ENCODE peak calls at places on chromosomes 11 and 22, in seven cellular contexts. H is progenitor cell of endocrine pancreas, R is esophagus squamous epithelium, P is colonic mucosa, O is Calu3, E is cardiac fibroblast, C is A673. Z is an unnamed sample.

GRCh38 chr11:94876645-94877445 is 96.5 kb downstream of the CWC15 start:
- DNase-seq in H (no peak), R (no peak), P (peak), O (peak), E (peak), C (peak), Z (no peak)

GRCh38 chr11:90997241-90997640 is 774.4 kb upstream of the CHORDC1 start:
- DNase-seq in H (no peak), R (no peak), P (no peak), O (no peak), E (no peak), C (peak), Z (no peak)

GRCh38 chr22:19871023-19871844 is 16.6 kb upstream of the GNB1L start:
- DNase-seq in H (no peak), R (no peak), P (peak), O (no peak), E (no peak), C (no peak), Z (no peak)

GRCh38 chr11:12841946-12842630 is 167.0 kb upstream of the RASSF10 start:
- DNase-seq in H (no peak), R (no peak), P (no peak), O (peak), E (peak), C (peak), Z (no peak)

GRCh38 chr22:16969508-16970327 is 38.3 kb downstream of the GAB4 start:
- DNase-seq in H (no peak), R (no peak), P (no peak), O (no peak), E (no peak), C (no peak), Z (no peak)

GRCh38 chr22:38435960-38436359 is 19.0 kb downstream of the KCNJ4 start:
- DNase-seq in H (no peak), R (no peak), P (no peak), O (no peak), E (no peak), C (no peak), Z (no peak)

GRCh38 chr11:75422248-75423231 is 10.5 kb downstream of the KLHL35 start:
- DNase-seq in H (peak), R (no peak), P (peak), O (peak), E (no peak), C (no peak), Z (no peak)

GRCh38 chr11:119107538-119108150 is 500 bp downstream of the C2CD2L start:
- DNase-seq in H (no peak), R (no peak), P (peak), O (no peak), E (no peak), C (peak), Z (no peak)

GRCh38 chr11:67277231-67277961 is 11.1 kb downstream of the GRK2 start:
- DNase-seq in H (no peak), R (peak), P (peak), O (no peak), E (peak), C (peak), Z (peak)

GRCh38 chr11:18379201-18379600 is 15.2 kb upstream of the LDHA start:
- DNase-seq in H (no peak), R (no peak), P (no peak), O (no peak), E (no peak), C (no peak), Z (no peak)

GRCh38 chr11:103499710-103500340 is 390.6 kb downstream of the DYNC2H1 start:
- DNase-seq in H (no peak), R (no peak), P (no peak), O (no peak), E (peak), C (no peak), Z (no peak)

GRCh38 chr22:11628651-11629511 is 3899.1 kb upstream of the OR11H1 start:
- DNase-seq in H (no peak), R (no peak), P (no peak), O (no peak), E (no peak), C (no peak), Z (no peak)

GRCh38 chr22:46436595-46437163 is 100.7 kb downstream of the CELSR1 start:
- DNase-seq in H (no peak), R (no peak), P (no peak), O (no peak), E (peak), C (no peak), Z (no peak)

GRCh38 chr11:134469627-134470026 is 57.6 kb upstream of the B3GAT1 start:
- DNase-seq in H (no peak), R (no peak), P (no peak), O (no peak), E (peak), C (peak), Z (no peak)

GRCh38 chr11:135008001-135008405 is 596.0 kb upstream of the B3GAT1 start:
- DNase-seq in H (no peak), R (no peak), P (no peak), O (no peak), E (no peak), C (no peak), Z (no peak)

GRCh38 chr11:94647926-94648325 is 80.8 kb downstream of the PIWIL4 start:
- DNase-seq in H (no peak), R (no peak), P (no peak), O (no peak), E (no peak), C (no peak), Z (no peak)

GRCh38 chr11:534592-535518 is 521 bp downstream of the HRAS start:
- DNase-seq in H (no peak), R (no peak), P (no peak), O (peak), E (peak), C (no peak), Z (peak)

GRCh38 chr22:30208631-30209603 is 37.6 kb downstream of the LIF start:
- DNase-seq in H (no peak), R (no peak), P (peak), O (peak), E (peak), C (no peak), Z (no peak)

GRCh38 chr11:8744423-8744822 is 61.8 kb downstream of the RPL27A start:
- DNase-seq in H (no peak), R (no peak), P (no peak), O (no peak), E (no peak), C (no peak), Z (no peak)

GRCh38 chr11:123063396-123064267 is 1.7 kb upstream of the HSPA8 start:
- DNase-seq in H (no peak), R (no peak), P (peak), O (peak), E (peak), C (peak), Z (no peak)

GRCh38 chr11:118224512-118225180 is at the start of gene JAML:
- DNase-seq in H (no peak), R (no peak), P (no peak), O (no peak), E (no peak), C (no peak), Z (peak)

GRCh38 chr22:42887523-42888507 is 30.7 kb upstream of the ARFGAP3 start:
- DNase-seq in H (no peak), R (no peak), P (peak), O (peak), E (no peak), C (no peak), Z (no peak)

GRCh38 chr11:132064987-132065620 is 694.7 kb downstream of the NTM start:
- DNase-seq in H (no peak), R (no peak), P (no peak), O (no peak), E (peak), C (no peak), Z (no peak)

GRCh38 chr11:70141490-70142014 is 61.5 kb upstream of the FADD start:
- DNase-seq in H (no peak), R (no peak), P (no peak), O (no peak), E (no peak), C (peak), Z (no peak)

GRCh38 chr11:13329670-13330401 is 52.2 kb downstream of the BMAL1 start:
- DNase-seq in H (no peak), R (no peak), P (no peak), O (no peak), E (no peak), C (no peak), Z (no peak)

DNA sequence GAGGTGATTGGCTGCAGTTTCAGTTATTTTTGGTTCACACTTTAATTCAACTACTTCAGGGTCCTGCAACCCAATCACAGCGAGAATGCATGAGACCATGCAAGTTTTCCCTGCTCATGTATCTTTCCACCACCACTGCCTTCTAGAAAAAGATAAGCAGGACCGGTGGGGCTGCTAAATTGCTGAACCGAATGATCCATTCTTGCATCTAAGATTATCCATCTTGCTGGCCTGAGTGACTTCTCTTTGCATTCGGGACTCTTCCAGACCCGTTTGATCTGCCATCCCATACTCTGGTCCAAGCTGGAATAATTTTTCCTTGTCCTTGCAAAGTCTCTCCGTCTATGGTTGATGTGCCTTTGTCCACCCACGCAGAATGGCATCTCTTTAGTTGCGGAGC is 56.3 kb upstream of the TP53I11 start:
- DNase-seq in H (no peak), R (no peak), P (no peak), O (no peak), E (no peak), C (no peak), Z (no peak)
- TF ChIP-seq CTCF in H (no peak), R (no peak), P (no peak), O (no peak), E (no peak), C (no peak), Z (no peak)

DNA sequence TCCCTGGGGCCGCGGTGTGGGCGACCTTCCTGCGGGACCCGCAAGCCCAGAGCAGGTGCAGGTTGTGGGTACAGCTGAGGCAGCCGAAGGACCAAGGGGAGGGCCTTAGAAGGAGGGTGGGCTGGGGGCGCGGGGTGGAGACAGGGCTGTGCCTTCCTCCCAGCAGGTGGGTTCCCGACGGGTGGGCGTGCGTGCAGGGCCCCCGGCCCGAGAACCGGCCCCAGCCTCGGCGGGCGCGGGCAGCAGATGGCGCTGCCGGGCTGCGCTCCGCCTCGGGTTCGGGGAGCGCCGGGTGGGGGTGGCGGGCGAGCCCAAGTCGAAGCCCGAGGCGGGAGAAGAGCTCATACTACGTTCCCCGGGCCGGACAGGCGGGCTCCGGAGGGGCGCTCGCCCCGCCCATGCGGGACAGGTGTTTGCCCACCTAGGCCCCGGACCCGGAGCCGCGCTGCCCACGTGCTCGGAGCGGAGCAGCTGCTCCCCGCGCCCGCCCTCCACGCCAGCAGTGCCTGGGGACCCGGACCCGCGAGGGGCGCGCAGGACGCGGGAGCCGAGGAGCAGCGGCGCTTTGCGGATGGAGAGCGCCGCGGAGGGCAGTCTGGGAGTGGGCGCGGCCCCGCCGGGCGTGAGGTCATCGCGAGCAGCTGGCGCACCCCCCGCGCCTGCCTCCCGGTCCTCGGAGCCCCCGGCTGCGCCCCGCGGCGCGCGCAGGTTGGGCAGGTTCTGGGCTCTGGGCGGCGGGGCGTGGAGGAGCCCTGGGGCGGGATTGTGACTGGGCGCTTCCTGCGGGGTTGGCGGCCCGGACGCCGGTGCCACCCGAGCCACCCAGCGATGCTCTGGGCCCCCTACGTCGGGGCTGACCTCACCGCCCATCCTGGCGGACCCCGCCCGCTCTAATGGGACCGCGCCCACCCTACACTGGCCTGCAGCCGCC is 25.3 kb downstream of the DUSP8 start:
- DNase-seq in H (peak), R (no peak), P (peak), O (peak), E (peak), C (peak), Z (peak)
- TF ChIP-seq CTCF in H (peak), R (peak), P (peak), O (peak), E (peak), C (peak), Z (peak)

GRCh38 chr11:76601272-76601671 is 69.3 kb downstream of the LRRC32 start:
- DNase-seq in H (no peak), R (no peak), P (peak), O (no peak), E (no peak), C (no peak), Z (peak)

GRCh38 chr11:76597533-76598425 is 72.8 kb downstream of the LRRC32 start:
- DNase-seq in H (no peak), R (no peak), P (no peak), O (no peak), E (no peak), C (no peak), Z (no peak)

GRCh38 chr11:76598426-76598839 is 72.1 kb downstream of the LRRC32 start:
- DNase-seq in H (no peak), R (no peak), P (no peak), O (no peak), E (peak), C (no peak), Z (no peak)

GRCh38 chr11:76600124-76600655 is 70.4 kb downstream of the LRRC32 start:
- DNase-seq in H (no peak), R (no peak), P (no peak), O (no peak), E (no peak), C (no peak), Z (peak)

DNA sequence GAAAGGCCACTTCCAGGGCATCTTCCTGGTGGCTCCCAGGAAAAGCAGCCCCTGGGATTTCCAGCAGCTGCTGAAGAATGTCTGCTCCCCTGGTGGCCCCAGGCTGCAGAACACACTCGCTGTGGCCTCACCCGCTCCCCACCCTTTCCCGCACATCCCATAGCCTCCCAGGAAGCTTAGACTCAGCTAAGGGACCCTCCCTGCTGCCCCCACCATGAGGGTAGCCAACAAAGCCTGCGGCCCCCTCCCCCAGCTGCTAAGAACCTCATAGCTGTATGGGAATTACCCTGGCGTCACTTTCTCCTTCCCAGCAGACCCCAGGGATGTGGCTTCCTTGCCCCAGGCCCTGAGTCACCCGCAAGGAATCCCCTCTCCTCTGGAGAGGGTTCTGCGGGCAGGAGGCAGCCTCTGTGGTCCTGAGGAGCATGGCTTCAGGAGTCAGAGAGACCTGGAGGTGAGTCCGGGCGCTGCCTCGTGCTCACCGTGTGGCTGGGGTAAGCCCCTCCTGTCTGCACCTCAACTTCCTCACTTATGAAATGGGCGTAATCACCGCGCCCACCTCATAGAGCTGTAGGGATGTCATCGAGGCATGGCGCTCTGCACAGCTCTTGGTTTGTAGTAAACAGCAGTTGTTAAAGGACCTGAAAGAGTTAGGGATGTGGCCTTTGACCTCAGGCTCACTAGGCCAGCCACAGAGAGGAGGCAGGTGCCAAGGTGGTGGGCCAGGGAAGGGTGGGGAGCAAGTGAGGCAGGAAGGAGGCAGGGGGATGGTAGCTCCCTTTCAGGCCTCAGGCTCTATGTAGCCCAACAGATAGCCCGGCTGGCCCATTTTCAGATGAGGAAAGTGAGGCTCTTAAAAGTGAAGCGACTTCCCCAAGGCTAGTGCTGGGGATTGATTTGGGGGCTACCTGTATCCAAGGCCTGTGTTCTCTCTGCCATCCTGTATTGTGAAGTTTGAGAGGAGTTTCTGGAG is 71.2 kb downstream of the LRRC32 start:
- DNase-seq in H (no peak), R (no peak), P (no peak), O (no peak), E (peak), C (no peak), Z (no peak)
- TF ChIP-seq CTCF in H (no peak), R (no peak), P (no peak), O (no peak), E (peak), C (no peak), Z (no peak)

DNA sequence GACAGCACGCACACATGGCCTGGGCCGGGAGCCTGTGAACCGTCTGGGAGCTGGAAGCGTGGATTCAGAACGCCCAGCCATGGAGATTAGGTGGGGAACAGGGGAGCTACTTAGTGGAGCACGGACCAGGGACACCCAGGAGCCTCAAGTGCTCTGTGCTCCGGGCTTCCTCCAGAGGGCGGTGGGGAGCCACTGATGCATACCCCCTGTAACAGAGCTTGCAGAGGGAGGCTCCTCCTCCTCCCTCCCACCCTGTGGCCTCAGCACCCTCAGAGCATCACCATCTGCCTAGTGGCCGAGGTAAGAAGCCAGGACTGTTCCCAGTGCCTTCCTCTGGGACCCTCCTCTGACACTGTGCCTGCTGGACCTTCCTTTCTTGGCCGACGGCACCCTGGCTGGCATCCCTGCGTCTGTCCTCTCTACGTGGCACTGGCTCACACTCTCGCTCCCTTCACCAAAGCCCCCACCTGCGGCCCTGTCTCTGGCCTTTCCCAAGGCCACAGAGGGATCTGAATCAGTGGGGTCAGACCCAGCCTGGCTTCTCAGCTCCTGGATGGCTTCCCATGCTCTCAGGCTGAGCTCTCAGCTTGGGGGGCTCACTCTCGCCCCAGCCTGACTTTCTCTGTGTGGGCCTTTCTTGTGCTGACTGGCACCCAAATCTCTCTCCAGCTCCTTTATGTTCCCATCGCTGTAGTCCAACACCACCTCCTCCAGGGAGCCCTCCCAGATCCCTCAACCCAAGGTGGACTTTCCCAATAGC is 780.9 kb downstream of the BRD1 start:
- DNase-seq in H (peak), R (no peak), P (peak), O (peak), E (no peak), C (peak), Z (no peak)
- TF ChIP-seq CTCF in H (peak), R (peak), P (no peak), O (no peak), E (no peak), C (peak), Z (no peak)